ENCODE peak calls at places on chromosomes 6 and 20, in seven cellular contexts. Z, I, M, W, K, X and Q are unnamed samples.

GRCh38 chr6:167547751-167548150 is 222.9 kb downstream of the TTLL2 start:
- DNase-seq in Z (peak), I (peak), M (no peak), W (no peak), K (no peak), X (no peak), Q (no peak)

GRCh38 chr6:12886961-12887775 is 170.6 kb downstream of the PHACTR1 start:
- DNase-seq in Z (no peak), I (no peak), M (no peak), W (no peak), K (peak), X (no peak), Q (no peak)

GRCh38 chr6:38155576-38156204 is 336.2 kb downstream of the ZFAND3 start:
- DNase-seq in Z (peak), I (peak), M (no peak), W (no peak), K (no peak), X (no peak), Q (no peak)

GRCh38 chr20:20731945-20732296 is 19.5 kb upstream of the RALGAPA2 start:
- DNase-seq in Z (peak), I (peak), M (no peak), W (no peak), K (no peak), X (no peak), Q (no peak)

GRCh38 chr6:157997893-157998608 is 16.4 kb downstream of the SYNJ2 start:
- DNase-seq in Z (no peak), I (no peak), M (no peak), W (peak), K (no peak), X (no peak), Q (no peak)

GRCh38 chr6:132298344-132298949 is 102.8 kb downstream of the MOXD1 start:
- DNase-seq in Z (peak), I (peak), M (peak), W (no peak), K (peak), X (peak), Q (no peak)

GRCh38 chr6:93550551-93551276 is 131.4 kb upstream of the EPHA7 start:
- DNase-seq in Z (no peak), I (no peak), M (no peak), W (no peak), K (no peak), X (no peak), Q (no peak)

GRCh38 chr6:130240232-130240631 is 17.5 kb upstream of the SAMD3 start:
- DNase-seq in Z (peak), I (peak), M (no peak), W (no peak), K (no peak), X (no peak), Q (peak)

GRCh38 chr20:63473555-63474449 is 1.3 kb upstream of the KCNQ2 start:
- DNase-seq in Z (no peak), I (no peak), M (no peak), W (no peak), K (no peak), X (no peak), Q (no peak)

GRCh38 chr6:155014715-155015300 is 19.7 kb downstream of the TIAM2 start:
- DNase-seq in Z (peak), I (peak), M (no peak), W (no peak), K (no peak), X (no peak), Q (no peak)

GRCh38 chr20:56353356-56353755 is 5.4 kb upstream of the FAM210B start:
- DNase-seq in Z (no peak), I (no peak), M (no peak), W (no peak), K (no peak), X (no peak), Q (no peak)

GRCh38 chr20:63080811-63081210 is 74.0 kb upstream of the BHLHE23 start:
- DNase-seq in Z (no peak), I (no peak), M (peak), W (no peak), K (no peak), X (no peak), Q (no peak)

GRCh38 chr6:10413850-10414765 is 766 bp downstream of the TFAP2A start:
- DNase-seq in Z (peak), I (no peak), M (peak), W (no peak), K (peak), X (no peak), Q (no peak)

GRCh38 chr6:17193376-17193775 is 87.8 kb upstream of the RBM24 start:
- DNase-seq in Z (no peak), I (no peak), M (no peak), W (no peak), K (no peak), X (no peak), Q (no peak)

GRCh38 chr20:45765980-45766379 is 25.7 kb downstream of the WFDC3 start:
- DNase-seq in Z (no peak), I (no peak), M (no peak), W (no peak), K (peak), X (no peak), Q (no peak)

GRCh38 chr6:13339863-13340635 is 11.7 kb upstream of the TBC1D7 start:
- DNase-seq in Z (no peak), I (no peak), M (no peak), W (no peak), K (no peak), X (no peak), Q (no peak)

GRCh38 chr6:115545410-115545986 is 515.2 kb downstream of the FRK start:
- DNase-seq in Z (no peak), I (no peak), M (peak), W (no peak), K (peak), X (no peak), Q (no peak)

GRCh38 chr6:112232845-112233256 is 21.5 kb downstream of the LAMA4 start:
- DNase-seq in Z (peak), I (peak), M (no peak), W (no peak), K (no peak), X (peak), Q (peak)

GRCh38 chr6:162442675-162443074 is 284.9 kb downstream of the PRKN start:
- DNase-seq in Z (no peak), I (no peak), M (no peak), W (no peak), K (peak), X (no peak), Q (no peak)

GRCh38 chr6:128725271-128726233 is 157.4 kb upstream of the LAMA2 start:
- DNase-seq in Z (peak), I (peak), M (no peak), W (no peak), K (peak), X (no peak), Q (peak)

GRCh38 chr20:1375515-1375914 is 17.3 kb downstream of the FKBP1A start:
- DNase-seq in Z (peak), I (peak), M (no peak), W (no peak), K (no peak), X (no peak), Q (peak)

GRCh38 chr6:151009576-151009975 is 144.1 kb downstream of the MTHFD1L start:
- DNase-seq in Z (no peak), I (no peak), M (no peak), W (no peak), K (peak), X (no peak), Q (no peak)

GRCh38 chr20:4811661-4812181 is 90.0 kb downstream of the PRND start:
- DNase-seq in Z (no peak), I (no peak), M (no peak), W (no peak), K (no peak), X (peak), Q (no peak)

GRCh38 chr6:130858498-130859160 is 31.4 kb downstream of the SMLR1 start:
- DNase-seq in Z (no peak), I (no peak), M (peak), W (no peak), K (no peak), X (no peak), Q (no peak)

GRCh38 chr6:52995913-52996685 is 1.0 kb upstream of the GSTA4 start:
- DNase-seq in Z (peak), I (peak), M (peak), W (no peak), K (peak), X (peak), Q (peak)

GRCh38 chr6:88636871-88637270 is 326.5 kb downstream of the RNGTT start:
- DNase-seq in Z (no peak), I (no peak), M (no peak), W (no peak), K (no peak), X (no peak), Q (no peak)

GRCh38 chr6:85421963-85422362 is 27.9 kb upstream of the NT5E start:
- DNase-seq in Z (no peak), I (peak), M (no peak), W (no peak), K (no peak), X (no peak), Q (no peak)

GRCh38 chr6:87832025-87832825 is 130.2 kb upstream of the AKIRIN2 start:
- DNase-seq in Z (peak), I (peak), M (no peak), W (no peak), K (no peak), X (no peak), Q (no peak)

GRCh38 chr6:126170875-126171489 is 168.9 kb upstream of the CENPW start:
- DNase-seq in Z (peak), I (peak), M (no peak), W (no peak), K (no peak), X (no peak), Q (no peak)

GRCh38 chr6:169803816-169804340 is 52.5 kb downstream of the ERMARD start:
- DNase-seq in Z (no peak), I (no peak), M (no peak), W (peak), K (no peak), X (no peak), Q (no peak)

GRCh38 chr20:11769825-11770224 is 147.9 kb upstream of the BTBD3 start:
- DNase-seq in Z (no peak), I (peak), M (no peak), W (no peak), K (no peak), X (no peak), Q (no peak)

GRCh38 chr20:62342910-62343309 is 24.2 kb downstream of the LAMA5 start:
- DNase-seq in Z (no peak), I (no peak), M (no peak), W (no peak), K (no peak), X (no peak), Q (no peak)

GRCh38 chr6:145727817-145728388 is 7.4 kb downstream of the EPM2A start:
- DNase-seq in Z (no peak), I (no peak), M (no peak), W (no peak), K (no peak), X (no peak), Q (no peak)
- H3K4me3 ChIP-seq in Z (no peak), I (no peak), M (no peak), W (no peak), K (no peak), X (no peak), Q (no peak)

GRCh38 chr20:49507741-49508434 is 25.4 kb upstream of the KCNB1 start:
- DNase-seq in Z (no peak), I (no peak), M (peak), W (no peak), K (no peak), X (no peak), Q (no peak)

GRCh38 chr20:49511788-49512525 is 29.5 kb upstream of the KCNB1 start:
- DNase-seq in Z (no peak), I (no peak), M (no peak), W (no peak), K (no peak), X (no peak), Q (no peak)

GRCh38 chr20:49513009-49513408 is 30.5 kb upstream of the KCNB1 start:
- DNase-seq in Z (no peak), I (no peak), M (no peak), W (no peak), K (no peak), X (no peak), Q (no peak)

GRCh38 chr20:49508435-49509199 is 26.1 kb upstream of the KCNB1 start:
- DNase-seq in Z (peak), I (peak), M (peak), W (no peak), K (peak), X (no peak), Q (peak)

DNA sequence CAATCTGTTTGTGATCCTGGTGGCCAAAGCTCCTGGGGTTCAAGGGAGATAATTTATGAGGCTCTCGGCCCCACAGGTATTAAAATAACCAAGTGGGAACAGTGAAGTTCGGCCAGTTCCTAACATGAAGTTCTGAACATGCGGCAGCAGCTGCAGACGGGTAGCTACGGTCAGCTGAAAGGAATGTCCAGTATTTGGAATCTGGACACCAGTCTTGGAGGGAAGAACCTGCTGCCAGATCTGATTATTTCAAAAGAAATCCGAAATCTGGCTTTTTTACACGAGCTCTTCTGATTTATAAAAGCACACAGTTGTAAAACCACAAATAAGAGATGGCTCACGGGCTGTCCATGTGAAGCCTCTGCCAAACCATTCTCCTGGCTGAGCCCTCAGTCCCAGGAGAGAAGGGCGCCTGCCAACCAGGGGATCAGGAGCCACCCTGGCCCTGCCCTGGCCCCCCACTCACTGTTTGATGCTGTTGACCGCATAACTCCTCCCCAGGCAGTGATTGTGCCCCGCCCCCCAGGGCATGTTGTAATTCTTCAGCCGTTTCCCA is 28.2 kb upstream of the KCNB1 start:
- DNase-seq in Z (peak), I (peak), M (no peak), W (no peak), K (no peak), X (no peak), Q (peak)
- H3K4me3 ChIP-seq in Z (no peak), I (no peak), M (no peak), W (no peak), K (no peak), X (no peak), Q (no peak)

GRCh38 chr6:14456941-14457340 is 339.4 kb downstream of the CD83 start:
- DNase-seq in Z (no peak), I (no peak), M (no peak), W (no peak), K (no peak), X (no peak), Q (no peak)
- H3K4me3 ChIP-seq in Z (no peak), I (no peak), M (no peak), W (no peak), K (no peak), X (no peak), Q (no peak)

GRCh38 chr6:146910611-146911010 is 293.6 kb upstream of the STXBP5 start:
- DNase-seq in Z (no peak), I (peak), M (no peak), W (no peak), K (no peak), X (no peak), Q (no peak)

GRCh38 chr6:146914563-146915483 is 289.4 kb upstream of the STXBP5 start:
- DNase-seq in Z (peak), I (peak), M (no peak), W (no peak), K (no peak), X (peak), Q (peak)

GRCh38 chr6:146913842-146914562 is 290.2 kb upstream of the STXBP5 start:
- DNase-seq in Z (peak), I (peak), M (peak), W (no peak), K (peak), X (peak), Q (peak)

GRCh38 chr6:146911635-146912034 is 292.6 kb upstream of the STXBP5 start:
- DNase-seq in Z (no peak), I (no peak), M (no peak), W (no peak), K (no peak), X (no peak), Q (no peak)

GRCh38 chr6:146912730-146913680 is 291.2 kb upstream of the STXBP5 start:
- DNase-seq in Z (peak), I (peak), M (no peak), W (no peak), K (no peak), X (no peak), Q (no peak)
- H3K4me3 ChIP-seq in Z (peak), I (no peak), M (no peak), W (no peak), K (no peak), X (no peak), Q (peak)

GRCh38 chr6:26175428-26176181 is 88.4 kb downstream of the HFE start:
- DNase-seq in Z (peak), I (peak), M (no peak), W (no peak), K (peak), X (no peak), Q (no peak)
- H3K4me3 ChIP-seq in Z (no peak), I (no peak), M (no peak), W (no peak), K (no peak), X (no peak), Q (no peak)

GRCh38 chr6:3260296-3260695 is 1.5 kb downstream of the PSMG4 start:
- DNase-seq in Z (no peak), I (no peak), M (no peak), W (no peak), K (no peak), X (no peak), Q (no peak)

GRCh38 chr6:3261921-3262320 is 3.2 kb downstream of the PSMG4 start:
- DNase-seq in Z (no peak), I (no peak), M (no peak), W (no peak), K (no peak), X (no peak), Q (no peak)

GRCh38 chr6:3261518-3261820 is 2.7 kb downstream of the PSMG4 start:
- DNase-seq in Z (no peak), I (no peak), M (no peak), W (no peak), K (no peak), X (no peak), Q (no peak)

GRCh38 chr6:3259491-3259958 is 778 bp downstream of the PSMG4 start:
- DNase-seq in Z (peak), I (peak), M (no peak), W (peak), K (peak), X (no peak), Q (no peak)

DNA sequence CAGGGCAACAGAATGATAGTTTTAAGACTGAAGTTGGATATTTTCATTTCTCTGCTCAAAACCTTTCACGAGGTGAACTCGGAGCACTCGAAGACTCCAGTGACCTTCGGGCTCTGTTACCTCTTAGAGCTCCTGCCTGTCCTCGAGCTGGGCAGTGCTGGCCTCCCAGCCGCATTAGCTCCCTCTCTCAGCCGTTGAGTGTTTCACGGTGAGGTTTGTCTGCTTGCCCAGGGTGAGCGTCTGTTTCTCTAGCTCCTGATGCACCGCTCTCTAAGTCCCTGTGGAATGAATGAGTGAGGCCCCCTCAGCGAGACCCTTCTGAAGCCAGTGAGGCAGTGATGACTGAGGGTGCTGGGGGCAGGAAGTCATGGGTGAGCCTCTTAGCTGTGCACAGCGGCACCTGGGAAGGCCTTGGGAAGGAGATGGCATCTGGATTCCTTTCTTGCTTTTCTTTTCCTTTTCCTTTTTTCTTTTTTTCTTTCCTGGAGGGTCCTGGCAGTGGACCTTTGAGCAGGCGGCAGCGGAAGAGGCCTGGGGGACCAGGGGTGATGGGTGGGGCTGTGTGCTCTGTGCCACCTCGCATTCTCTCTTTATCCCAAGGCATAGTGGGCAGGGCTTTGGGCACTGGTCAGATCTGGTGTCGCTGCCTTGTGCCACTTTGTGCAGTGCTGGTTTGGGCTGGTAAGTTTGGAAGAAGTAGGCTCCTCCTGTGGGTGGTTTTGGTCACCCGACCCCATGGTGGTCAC is 2.2 kb downstream of the PSMG4 start:
- DNase-seq in Z (no peak), I (no peak), M (no peak), W (no peak), K (no peak), X (no peak), Q (no peak)
- H3K4me3 ChIP-seq in Z (no peak), I (no peak), M (no peak), W (no peak), K (no peak), X (no peak), Q (no peak)

DNA sequence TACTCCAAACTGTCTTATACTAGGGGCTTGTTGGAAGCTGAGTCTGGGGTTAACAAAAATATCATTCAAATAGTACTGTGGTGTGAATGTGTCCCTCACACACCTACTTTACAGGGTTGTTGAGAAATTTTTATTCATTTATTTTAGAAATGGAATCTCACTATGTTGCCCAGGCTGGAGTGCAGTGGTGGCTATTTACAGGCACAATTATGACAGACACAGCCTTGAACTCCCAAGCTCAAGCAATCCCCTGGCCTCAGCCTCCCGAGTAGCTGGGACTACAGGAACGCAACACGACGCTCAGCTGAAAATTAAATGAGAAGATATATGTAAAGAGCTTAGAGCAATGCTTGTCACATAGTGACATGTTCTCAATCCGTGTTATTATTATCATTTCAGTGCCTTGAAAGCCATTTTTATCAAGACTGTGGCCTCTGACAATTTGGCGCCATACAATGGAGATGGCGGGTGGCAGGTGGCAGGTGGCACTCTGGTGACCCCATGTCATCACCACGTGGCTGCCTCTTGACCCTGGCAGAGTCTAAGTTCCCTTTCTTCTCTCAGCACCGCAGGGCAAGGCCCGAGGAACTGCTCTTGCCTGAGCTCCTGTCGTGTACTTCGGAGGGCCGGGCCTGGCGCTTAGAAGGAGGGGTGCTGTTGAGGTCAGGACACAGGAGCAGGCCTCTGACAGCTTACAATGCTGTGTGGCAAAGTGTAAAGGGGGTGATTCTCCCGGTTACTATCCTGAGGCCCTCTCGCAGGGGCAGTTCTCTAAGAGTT is 64.5 kb downstream of the STX11 start:
- DNase-seq in Z (no peak), I (no peak), M (no peak), W (no peak), K (no peak), X (peak), Q (no peak)
- H3K4me3 ChIP-seq in Z (no peak), I (peak), M (no peak), W (no peak), K (no peak), X (no peak), Q (no peak)

GRCh38 chr20:10261702-10262101 is 43.1 kb downstream of the SNAP25 start:
- DNase-seq in Z (no peak), I (no peak), M (no peak), W (no peak), K (no peak), X (no peak), Q (no peak)

GRCh38 chr20:10264166-10264558 is 45.5 kb downstream of the SNAP25 start:
- DNase-seq in Z (no peak), I (no peak), M (no peak), W (no peak), K (no peak), X (no peak), Q (no peak)

GRCh38 chr20:10260316-10260715 is 41.7 kb downstream of the SNAP25 start:
- DNase-seq in Z (no peak), I (peak), M (no peak), W (no peak), K (no peak), X (no peak), Q (no peak)

GRCh38 chr20:10259166-10259565 is 40.5 kb downstream of the SNAP25 start:
- DNase-seq in Z (no peak), I (no peak), M (no peak), W (no peak), K (no peak), X (no peak), Q (no peak)

GRCh38 chr20:10263385-10264165 is 44.9 kb downstream of the SNAP25 start:
- DNase-seq in Z (no peak), I (peak), M (no peak), W (no peak), K (no peak), X (no peak), Q (no peak)
- H3K4me3 ChIP-seq in Z (no peak), I (no peak), M (no peak), W (no peak), K (no peak), X (no peak), Q (no peak)